ENCODE peak calls at places on chromosomes 1 and 21, in eight cellular contexts. One of them, this sample, is unnamed.

GRCh38 chr1:66282343-66282852 is 251.6 kb upstream of the SGIP1 start:
- DNase-seq in thoracic aorta: no peak
- DNase-seq in psoas muscle: no peak
- DNase-seq in adrenal gland: no peak
- DNase-seq in A673: peak; percentile 25
- DNase-seq in GM13976: peak; percentile 54
- DNase-seq in RWPE1: peak; percentile 14
- DNase-seq in breast epithelium: no peak
- DNase-seq in this sample: peak; percentile 65

GRCh38 chr1:115107501-115108260 is 18.4 kb upstream of the TSPAN2 start:
- DNase-seq in thoracic aorta: no peak
- DNase-seq in psoas muscle: no peak
- DNase-seq in adrenal gland: no peak
- DNase-seq in A673: no peak
- DNase-seq in GM13976: no peak
- DNase-seq in RWPE1: no peak
- DNase-seq in breast epithelium: no peak
- DNase-seq in this sample: no peak

GRCh38 chr1:64515427-64515826 is 45.5 kb downstream of the CACHD1 start:
- DNase-seq in thoracic aorta: no peak
- DNase-seq in psoas muscle: peak; percentile 59
- DNase-seq in adrenal gland: peak; percentile 78
- DNase-seq in A673: peak; percentile 67
- DNase-seq in GM13976: no peak
- DNase-seq in RWPE1: no peak
- DNase-seq in breast epithelium: no peak
- DNase-seq in this sample: no peak

GRCh38 chr1:227388771-227389170 is 70.5 kb upstream of the CDC42BPA start:
- DNase-seq in thoracic aorta: no peak
- DNase-seq in psoas muscle: no peak
- DNase-seq in adrenal gland: no peak
- DNase-seq in A673: no peak
- DNase-seq in GM13976: no peak
- DNase-seq in RWPE1: peak; percentile 45
- DNase-seq in breast epithelium: no peak
- DNase-seq in this sample: no peak

GRCh38 chr1:42210421-42211133 is 46.0 kb upstream of the GUCA2A start:
- DNase-seq in thoracic aorta: no peak
- DNase-seq in psoas muscle: no peak
- DNase-seq in adrenal gland: no peak
- DNase-seq in A673: no peak
- DNase-seq in GM13976: no peak
- DNase-seq in RWPE1: no peak
- DNase-seq in breast epithelium: no peak
- DNase-seq in this sample: no peak

GRCh38 chr1:212655668-212656440 is 43.8 kb downstream of the BATF3 start:
- DNase-seq in thoracic aorta: no peak
- DNase-seq in psoas muscle: no peak
- DNase-seq in adrenal gland: no peak
- DNase-seq in A673: no peak
- DNase-seq in GM13976: no peak
- DNase-seq in RWPE1: peak; percentile 79
- DNase-seq in breast epithelium: no peak
- DNase-seq in this sample: no peak

GRCh38 chr1:24964811-24965570 is 34.9 kb upstream of the RUNX3 start:
- DNase-seq in thoracic aorta: no peak
- DNase-seq in psoas muscle: peak; percentile 53
- DNase-seq in adrenal gland: peak; percentile 17
- DNase-seq in A673: no peak
- DNase-seq in GM13976: peak; percentile 93
- DNase-seq in RWPE1: no peak
- DNase-seq in breast epithelium: no peak
- DNase-seq in this sample: peak; percentile 92

GRCh38 chr1:78114034-78114956 is 68.5 kb downstream of the GIPC2 start:
- DNase-seq in thoracic aorta: no peak
- DNase-seq in psoas muscle: peak; percentile 75
- DNase-seq in adrenal gland: peak; percentile 62
- DNase-seq in A673: peak; percentile 82
- DNase-seq in GM13976: peak; percentile 60
- DNase-seq in RWPE1: peak; percentile 77
- DNase-seq in breast epithelium: no peak
- DNase-seq in this sample: peak; percentile 61

DNA sequence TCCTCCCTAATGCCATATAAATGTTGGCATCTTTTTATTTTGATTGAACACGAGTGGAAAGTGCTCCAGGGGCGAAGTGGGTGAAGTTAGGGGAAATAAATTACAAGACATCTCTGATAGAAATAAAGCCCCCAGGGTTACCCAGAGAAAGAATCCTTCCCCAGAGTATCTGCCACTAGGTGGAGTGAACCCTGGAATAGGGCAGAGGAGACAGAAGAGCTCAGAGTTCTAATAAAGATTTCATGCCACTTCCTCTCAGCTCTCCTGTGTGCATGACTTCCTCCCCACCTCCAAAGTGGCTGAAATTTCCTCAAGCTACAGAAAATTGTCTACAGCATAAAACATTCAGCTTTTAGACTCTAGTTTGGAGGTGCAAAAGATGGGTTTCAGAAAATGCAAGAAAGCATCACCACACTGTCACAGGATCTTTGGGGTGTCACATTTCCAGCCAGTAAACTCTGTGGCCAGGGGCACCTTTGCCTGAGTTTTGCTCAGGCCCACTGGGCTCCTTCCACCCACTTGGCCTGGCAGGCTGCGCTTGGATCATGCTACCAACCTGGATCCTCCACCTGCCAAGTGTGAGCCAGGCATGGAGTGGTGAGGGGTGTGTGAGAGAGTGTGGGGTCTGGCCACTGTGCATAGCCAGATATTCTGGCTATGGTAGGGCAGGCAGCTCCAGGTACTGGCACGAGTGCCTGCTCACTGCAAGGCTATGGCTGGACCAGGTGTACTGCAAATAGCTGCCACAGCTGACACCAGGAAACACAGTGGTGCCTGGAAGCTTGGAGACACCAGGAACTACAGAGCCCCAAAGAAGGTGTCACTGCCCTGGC is 208.8 kb upstream of the USP25 start:
- DNase-seq in thoracic aorta: no peak
- DNase-seq in psoas muscle: no peak
- DNase-seq in adrenal gland: no peak
- DNase-seq in A673: peak; percentile 22
- DNase-seq in GM13976: no peak
- DNase-seq in RWPE1: peak; percentile 4
- DNase-seq in breast epithelium: no peak
- DNase-seq in this sample: no peak
- TF ChIP-seq CTCF in thoracic aorta: no peak
- TF ChIP-seq CTCF in psoas muscle: peak; percentile 7
- TF ChIP-seq CTCF in adrenal gland: no peak
- TF ChIP-seq CTCF in A673: peak; percentile 35
- TF ChIP-seq CTCF in GM13976: no peak
- TF ChIP-seq CTCF in RWPE1: no peak
- TF ChIP-seq CTCF in breast epithelium: no peak
- TF ChIP-seq CTCF in this sample: no peak

GRCh38 chr1:23664837-23665795 is 26.5 kb upstream of the RPL11 start:
- DNase-seq in thoracic aorta: no peak
- DNase-seq in psoas muscle: no peak
- DNase-seq in adrenal gland: peak; percentile 37
- DNase-seq in A673: peak; percentile 69
- DNase-seq in GM13976: peak; percentile 59
- DNase-seq in RWPE1: no peak
- DNase-seq in breast epithelium: no peak
- DNase-seq in this sample: peak; percentile 45
- TF ChIP-seq CTCF in thoracic aorta: no peak
- TF ChIP-seq CTCF in psoas muscle: peak; percentile 19
- TF ChIP-seq CTCF in adrenal gland: peak; percentile 45
- TF ChIP-seq CTCF in A673: peak; percentile 62
- TF ChIP-seq CTCF in GM13976: no peak
- TF ChIP-seq CTCF in RWPE1: peak; percentile 14
- TF ChIP-seq CTCF in breast epithelium: no peak
- TF ChIP-seq CTCF in this sample: peak; percentile 12

GRCh38 chr21:36542312-36543101 is 62.6 kb upstream of the CLDN14 start:
- DNase-seq in thoracic aorta: no peak
- DNase-seq in psoas muscle: no peak
- DNase-seq in adrenal gland: no peak
- DNase-seq in A673: no peak
- DNase-seq in GM13976: peak; percentile 82
- DNase-seq in RWPE1: no peak
- DNase-seq in breast epithelium: no peak
- DNase-seq in this sample: peak; percentile 81
- TF ChIP-seq CTCF in thoracic aorta: no peak
- TF ChIP-seq CTCF in psoas muscle: no peak
- TF ChIP-seq CTCF in adrenal gland: no peak
- TF ChIP-seq CTCF in A673: no peak
- TF ChIP-seq CTCF in GM13976: peak; percentile 45
- TF ChIP-seq CTCF in RWPE1: no peak
- TF ChIP-seq CTCF in breast epithelium: no peak
- TF ChIP-seq CTCF in this sample: peak; percentile 59

GRCh38 chr1:156489166-156489934 is 11.2 kb downstream of the MEF2D start:
- DNase-seq in thoracic aorta: no peak
- DNase-seq in psoas muscle: peak; percentile 90
- DNase-seq in adrenal gland: peak; percentile 68
- DNase-seq in A673: peak; percentile 23
- DNase-seq in GM13976: peak; percentile 55
- DNase-seq in RWPE1: no peak
- DNase-seq in breast epithelium: no peak
- DNase-seq in this sample: no peak
- TF ChIP-seq CTCF in thoracic aorta: no peak
- TF ChIP-seq CTCF in psoas muscle: peak; percentile 37
- TF ChIP-seq CTCF in adrenal gland: peak; percentile 23
- TF ChIP-seq CTCF in A673: peak; percentile 34
- TF ChIP-seq CTCF in GM13976: peak; percentile 30
- TF ChIP-seq CTCF in RWPE1: no peak
- TF ChIP-seq CTCF in breast epithelium: no peak
- TF ChIP-seq CTCF in this sample: no peak

GRCh38 chr1:154697710-154698109 is 89.7 kb upstream of the ADAR start:
- DNase-seq in thoracic aorta: no peak
- DNase-seq in psoas muscle: no peak
- DNase-seq in adrenal gland: no peak
- DNase-seq in A673: no peak
- DNase-seq in GM13976: no peak
- DNase-seq in RWPE1: peak; percentile 79
- DNase-seq in breast epithelium: no peak
- DNase-seq in this sample: no peak

GRCh38 chr1:154698320-154699096 is 90.5 kb upstream of the ADAR start:
- DNase-seq in thoracic aorta: no peak
- DNase-seq in psoas muscle: peak; percentile 51
- DNase-seq in adrenal gland: peak; percentile 22
- DNase-seq in A673: no peak
- DNase-seq in GM13976: no peak
- DNase-seq in RWPE1: no peak
- DNase-seq in breast epithelium: no peak
- DNase-seq in this sample: no peak

GRCh38 chr1:154696460-154696859 is 88.5 kb upstream of the ADAR start:
- DNase-seq in thoracic aorta: no peak
- DNase-seq in psoas muscle: peak; percentile 57
- DNase-seq in adrenal gland: no peak
- DNase-seq in A673: no peak
- DNase-seq in GM13976: no peak
- DNase-seq in RWPE1: no peak
- DNase-seq in breast epithelium: no peak
- DNase-seq in this sample: no peak

GRCh38 chr1:154694995-154695394 is 87.0 kb upstream of the ADAR start:
- DNase-seq in thoracic aorta: no peak
- DNase-seq in psoas muscle: no peak
- DNase-seq in adrenal gland: no peak
- DNase-seq in A673: no peak
- DNase-seq in GM13976: no peak
- DNase-seq in RWPE1: no peak
- DNase-seq in breast epithelium: no peak
- DNase-seq in this sample: no peak

DNA sequence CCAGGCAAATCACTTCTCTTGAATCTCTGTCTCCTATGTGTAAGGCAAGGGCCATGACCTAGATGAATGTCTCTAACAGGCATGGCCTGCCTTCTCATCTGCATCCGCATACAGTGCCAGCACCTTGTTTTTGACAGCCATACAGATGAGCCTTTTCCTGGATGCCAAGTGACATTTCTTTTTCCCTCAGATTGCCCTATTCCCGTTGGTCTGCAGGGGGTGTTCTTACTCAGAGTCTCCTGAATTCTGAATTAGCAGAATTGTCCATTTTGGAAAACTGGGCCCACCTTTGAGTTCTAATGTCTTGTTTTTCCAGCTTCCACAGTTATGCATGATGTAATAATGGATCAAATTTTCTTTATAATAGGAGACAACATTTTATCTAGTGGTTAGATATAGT is 88.0 kb upstream of the ADAR start:
- DNase-seq in thoracic aorta: no peak
- DNase-seq in psoas muscle: no peak
- DNase-seq in adrenal gland: peak; percentile 30
- DNase-seq in A673: peak; percentile 33
- DNase-seq in GM13976: no peak
- DNase-seq in RWPE1: no peak
- DNase-seq in breast epithelium: no peak
- DNase-seq in this sample: no peak
- TF ChIP-seq CTCF in thoracic aorta: no peak
- TF ChIP-seq CTCF in psoas muscle: no peak
- TF ChIP-seq CTCF in adrenal gland: peak; percentile 33
- TF ChIP-seq CTCF in A673: peak; percentile 50
- TF ChIP-seq CTCF in GM13976: no peak
- TF ChIP-seq CTCF in RWPE1: no peak
- TF ChIP-seq CTCF in breast epithelium: no peak
- TF ChIP-seq CTCF in this sample: peak; percentile 16

GRCh38 chr1:26833432-26834405 is 7.2 kb downstream of the ZDHHC18 start:
- DNase-seq in thoracic aorta: no peak
- DNase-seq in psoas muscle: peak; percentile 64
- DNase-seq in adrenal gland: no peak
- DNase-seq in A673: no peak
- DNase-seq in GM13976: peak; percentile 93
- DNase-seq in RWPE1: no peak
- DNase-seq in breast epithelium: no peak
- DNase-seq in this sample: peak; percentile 91
- TF ChIP-seq CTCF in thoracic aorta: no peak
- TF ChIP-seq CTCF in psoas muscle: no peak
- TF ChIP-seq CTCF in adrenal gland: no peak
- TF ChIP-seq CTCF in A673: no peak
- TF ChIP-seq CTCF in GM13976: peak; percentile 10
- TF ChIP-seq CTCF in RWPE1: no peak
- TF ChIP-seq CTCF in breast epithelium: no peak
- TF ChIP-seq CTCF in this sample: peak; percentile 47

GRCh38 chr1:46429436-46429835 is 35.3 kb downstream of the FAAH start:
- DNase-seq in thoracic aorta: no peak
- DNase-seq in psoas muscle: no peak
- DNase-seq in adrenal gland: no peak
- DNase-seq in A673: no peak
- DNase-seq in GM13976: no peak
- DNase-seq in RWPE1: no peak
- DNase-seq in breast epithelium: no peak
- DNase-seq in this sample: no peak

GRCh38 chr1:46434358-46434757 is 40.2 kb downstream of the FAAH start:
- DNase-seq in thoracic aorta: no peak
- DNase-seq in psoas muscle: no peak
- DNase-seq in adrenal gland: no peak
- DNase-seq in A673: no peak
- DNase-seq in GM13976: no peak
- DNase-seq in RWPE1: no peak
- DNase-seq in breast epithelium: no peak
- DNase-seq in this sample: no peak

GRCh38 chr1:46432781-46433327 is 38.7 kb downstream of the FAAH start:
- DNase-seq in thoracic aorta: no peak
- DNase-seq in psoas muscle: no peak
- DNase-seq in adrenal gland: no peak
- DNase-seq in A673: no peak
- DNase-seq in GM13976: no peak
- DNase-seq in RWPE1: no peak
- DNase-seq in breast epithelium: no peak
- DNase-seq in this sample: no peak

GRCh38 chr1:46427541-46427940 is 33.4 kb downstream of the FAAH start:
- DNase-seq in thoracic aorta: no peak
- DNase-seq in psoas muscle: no peak
- DNase-seq in adrenal gland: no peak
- DNase-seq in A673: no peak
- DNase-seq in GM13976: no peak
- DNase-seq in RWPE1: no peak
- DNase-seq in breast epithelium: no peak
- DNase-seq in this sample: no peak

GRCh38 chr1:46431695-46432094 is 37.6 kb downstream of the FAAH start:
- DNase-seq in thoracic aorta: no peak
- DNase-seq in psoas muscle: no peak
- DNase-seq in adrenal gland: no peak
- DNase-seq in A673: no peak
- DNase-seq in GM13976: no peak
- DNase-seq in RWPE1: no peak
- DNase-seq in breast epithelium: no peak
- DNase-seq in this sample: no peak
- TF ChIP-seq CTCF in thoracic aorta: no peak
- TF ChIP-seq CTCF in psoas muscle: no peak
- TF ChIP-seq CTCF in adrenal gland: no peak
- TF ChIP-seq CTCF in A673: no peak
- TF ChIP-seq CTCF in GM13976: no peak
- TF ChIP-seq CTCF in RWPE1: no peak
- TF ChIP-seq CTCF in breast epithelium: no peak
- TF ChIP-seq CTCF in this sample: no peak

This sample was measured in GM10248.